ENCODE peak calls at places on chromosomes 3 and 15, in eight cellular contexts. E is nephron progenitor cell; A is stimulated activated CD8-positive, alpha-beta memory T cell treated with anti-CD3 and anti-CD28 coated beads, Interleukin-15, amount 100 ng/mL, for 24 hours; P is Kasumi-1; J is NCI-H524; T is iPS-NIHi11; L is right atrium auricular region; B is NCI-H774. D is an unnamed sample.

GRCh38 chr3:117104381-117104780 is 394.8 kb downstream of the TUSC7 start:
- DNase-seq in T (no peak), B (no peak), P (no peak), L (no peak), E (no peak), J (no peak), A (no peak), D (no peak)

GRCh38 chr3:179852117-179852886 is 184.4 kb downstream of the PEX5L start:
- DNase-seq in E (no peak), L (no peak), P (peak; percentile 74), T (peak; percentile 19), B (no peak), J (no peak), A (no peak), D (no peak)

GRCh38 chr3:177694316-177694715 is 497.0 kb upstream of the TBL1XR1 start:
- DNase-seq in E (no peak), B (no peak), J (no peak), T (no peak), P (peak; percentile 92), A (no peak), L (no peak), D (no peak)

GRCh38 chr3:11168881-11169805 is 14.8 kb downstream of the HRH1 start:
- DNase-seq in B (no peak), J (no peak), A (no peak), P (no peak), T (no peak), L (no peak), E (no peak), D (no peak)

GRCh38 chr3:71045917-71046282 is 537.6 kb downstream of the FOXP1 start:
- DNase-seq in T (no peak), L (no peak), B (no peak), E (no peak), J (no peak), A (no peak), P (no peak), D (no peak)

GRCh38 chr15:64209680-64210334 is 47.0 kb upstream of the PPIB start:
- DNase-seq in L (no peak), A (no peak), E (no peak), J (no peak), B (peak; percentile 47), T (no peak), P (peak; percentile 47), D (peak; percentile 26)

GRCh38 chr3:188914556-188914955 is 257.2 kb upstream of the TPRG1 start:
- DNase-seq in P (no peak), B (no peak), E (no peak), J (no peak), L (no peak), A (no peak), T (no peak), D (no peak)

GRCh38 chr3:196553551-196553950 is 14.8 kb downstream of the WDR53 start:
- DNase-seq in B (no peak), J (no peak), L (no peak), P (no peak), T (no peak), A (no peak), E (no peak), D (no peak)

GRCh38 chr15:35206060-35206675 is 121.1 kb upstream of the NANOGP8 start:
- DNase-seq in E (no peak), J (no peak), B (no peak), T (peak; percentile 42), P (peak; percentile 2), L (no peak), A (no peak), D (no peak)

GRCh38 chr15:79474252-79474651 is 42.1 kb downstream of the MINAR1 start:
- DNase-seq in E (no peak), J (no peak), P (no peak), T (no peak), B (no peak), L (no peak), A (no peak), D (no peak)